ENCODE peak calls at places on chromosome 22, in six cellular contexts. A is heart right ventricle, F is GM12865, X is IMR-90, V is transverse colon, L is NB4. J is an unnamed sample.
A peak's percentile ranks its signal among the peaks of the same experiment; 100 is the strongest.

GRCh38 chr22:48864748-48865147 is 962.9 kb downstream of the BRD1 start:
- DNase-seq in A (no peak), F (no peak), X (no peak), V (no peak), L (no peak), J (no peak)

GRCh38 chr22:48342732-48343131 is 1484.9 kb downstream of the BRD1 start:
- DNase-seq in A (no peak), X (no peak), L (no peak), V (no peak), F (no peak), J (no peak)

GRCh38 chr22:37353839-37354238 is 71.5 kb downstream of the CYTH4 start:
- DNase-seq in V (no peak), A (no peak), L (no peak), X (no peak), F (no peak), J (no peak)

GRCh38 chr22:19060356-19061009 is 61.7 kb downstream of the DGCR2 start:
- DNase-seq in V (no peak), F (no peak), A (no peak), L (no peak), X (peak; percentile 86), J (no peak)

GRCh38 chr22:49284389-49284788 is 543.3 kb downstream of the BRD1 start:
- DNase-seq in V (no peak), A (no peak), L (no peak), F (no peak), X (no peak), J (no peak)

GRCh38 chr22:36433318-36434231 is 45.8 kb upstream of the MYH9 start:
- DNase-seq in F (no peak), A (no peak), V (peak; percentile 70), X (no peak), L (no peak), J (no peak)

GRCh38 chr22:33038131-33038772 is 19.9 kb downstream of the SYN3 start:
- DNase-seq in L (peak; percentile 52), A (no peak), V (no peak), F (no peak), X (no peak), J (no peak)

GRCh38 chr22:48135641-48136040 is 1373.2 kb downstream of the TBC1D22A start:
- DNase-seq in V (no peak), L (no peak), A (no peak), F (no peak), X (no peak), J (no peak)

GRCh38 chr22:38081941-38082828 is 1.8 kb downstream of the SLC16A8 start:
- DNase-seq in V (no peak), A (no peak), L (no peak), X (no peak), F (no peak), J (no peak)

GRCh38 chr22:50061824-50062355 is 3.8 kb upstream of the TTLL8 start:
- DNase-seq in V (no peak), X (no peak), L (no peak), A (no peak), F (no peak), J (no peak)

GRCh38 chr22:37746366-37747089 is 49.7 kb downstream of the TRIOBP start:
- DNase-seq in X (no peak), A (no peak), V (no peak), L (peak; percentile 36), F (peak; percentile 13), J (peak; percentile 37)

GRCh38 chr22:44589831-44590230 is 91.8 kb upstream of the RTL6 start:
- DNase-seq in X (no peak), A (no peak), F (no peak), V (no peak), L (no peak), J (no peak)

GRCh38 chr22:27778299-27779090 is 23.1 kb downstream of the MN1 start:
- DNase-seq in V (no peak), A (no peak), L (no peak), X (no peak), F (no peak), J (no peak)

GRCh38 chr22:29257751-29258181 is 10.0 kb downstream of the RHBDD3 start:
- DNase-seq in F (no peak), X (no peak), V (no peak), L (no peak), A (no peak), J (no peak)

GRCh38 chr22:43186272-43187170 is at the start of gene TTLL12:
- DNase-seq in F (peak; percentile 83), V (peak; percentile 56), X (peak; percentile 21), A (peak; percentile 72), L (peak; percentile 72), J (peak; percentile 81)

GRCh38 chr22:43404673-43405385 is 7.0 kb upstream of the MPPED1 start:
- DNase-seq in L (no peak), V (no peak), X (no peak), F (no peak), A (no peak), J (no peak)

GRCh38 chr22:43014062-43014875 is 680 bp downstream of the PACSIN2 start:
- DNase-seq in V (peak; percentile 59), F (peak; percentile 58), A (peak; percentile 50), L (peak; percentile 67), X (no peak), J (peak; percentile 65)

GRCh38 chr22:35434061-35434750 is 34.3 kb downstream of the MCM5 start:
- DNase-seq in F (no peak), A (no peak), X (no peak), V (no peak), L (peak; percentile 34), J (no peak)

GRCh38 chr22:35432226-35432905 is 32.4 kb downstream of the MCM5 start:
- DNase-seq in F (no peak), X (no peak), A (no peak), V (no peak), L (no peak), J (no peak)

GRCh38 chr22:35435201-35435712 is 35.3 kb downstream of the MCM5 start:
- DNase-seq in X (no peak), L (peak; percentile 31), V (no peak), F (peak; percentile 28), A (no peak), J (no peak)

GRCh38 chr22:35430897-35431322 is 31.0 kb downstream of the MCM5 start:
- DNase-seq in V (peak; percentile 93), L (peak; percentile 60), F (peak; percentile 55), A (peak; percentile 90), X (peak; percentile 96), J (peak; percentile 95)

GRCh38 chr22:35431483-35432205 is 31.7 kb downstream of the MCM5 start:
- DNase-seq in X (no peak), A (no peak), F (no peak), L (no peak), V (no peak), J (no peak)
- TF ChIP-seq CTCF in X (peak; percentile 25), A (no peak), F (no peak), L (no peak), V (no peak), J (no peak)

GRCh38 chr22:39287076-39287743 is 32.2 kb downstream of the RPL3 start:
- DNase-seq in X (no peak), V (peak; percentile 16), F (peak; percentile 62), L (peak; percentile 46), A (no peak), J (no peak)
- TF ChIP-seq CTCF in X (no peak), V (no peak), F (no peak), L (no peak), A (no peak), J (no peak)

DNA sequence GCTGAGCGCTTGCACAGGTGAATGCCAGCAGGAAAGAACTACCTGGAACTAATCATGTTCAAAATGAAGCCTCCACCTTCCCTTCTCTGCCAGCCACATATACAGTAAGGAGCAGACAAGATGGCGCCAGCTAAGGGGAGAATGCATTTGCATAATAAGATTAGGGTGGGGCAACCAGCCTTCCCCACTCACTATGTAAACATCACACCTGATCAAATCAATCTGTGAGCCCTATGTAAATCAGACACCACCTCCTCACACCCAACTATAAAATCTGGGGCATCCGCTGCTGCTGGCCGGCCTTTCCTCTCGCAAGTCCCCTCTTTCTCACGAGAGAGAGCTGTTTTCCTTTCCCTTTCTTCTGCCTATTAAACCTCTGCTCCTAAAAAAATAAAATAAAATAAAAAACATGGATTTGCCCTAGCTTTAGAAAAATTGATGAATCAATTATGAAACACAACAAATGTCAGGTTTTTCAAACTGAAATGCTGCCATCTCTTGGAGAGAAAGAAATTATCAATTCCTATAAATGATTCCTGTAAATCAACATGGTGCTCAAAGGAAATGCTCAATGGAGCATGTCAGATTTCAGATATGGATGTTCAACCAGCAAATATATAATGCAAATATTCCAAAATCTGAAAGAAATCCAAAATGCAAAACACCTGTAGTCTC is 108.9 kb downstream of the SGSM3 start:
- DNase-seq in V (no peak), X (no peak), L (no peak), F (no peak), A (no peak), J (no peak)
- TF ChIP-seq CTCF in V (no peak), X (no peak), L (no peak), F (no peak), A (no peak), J (no peak)

DNA sequence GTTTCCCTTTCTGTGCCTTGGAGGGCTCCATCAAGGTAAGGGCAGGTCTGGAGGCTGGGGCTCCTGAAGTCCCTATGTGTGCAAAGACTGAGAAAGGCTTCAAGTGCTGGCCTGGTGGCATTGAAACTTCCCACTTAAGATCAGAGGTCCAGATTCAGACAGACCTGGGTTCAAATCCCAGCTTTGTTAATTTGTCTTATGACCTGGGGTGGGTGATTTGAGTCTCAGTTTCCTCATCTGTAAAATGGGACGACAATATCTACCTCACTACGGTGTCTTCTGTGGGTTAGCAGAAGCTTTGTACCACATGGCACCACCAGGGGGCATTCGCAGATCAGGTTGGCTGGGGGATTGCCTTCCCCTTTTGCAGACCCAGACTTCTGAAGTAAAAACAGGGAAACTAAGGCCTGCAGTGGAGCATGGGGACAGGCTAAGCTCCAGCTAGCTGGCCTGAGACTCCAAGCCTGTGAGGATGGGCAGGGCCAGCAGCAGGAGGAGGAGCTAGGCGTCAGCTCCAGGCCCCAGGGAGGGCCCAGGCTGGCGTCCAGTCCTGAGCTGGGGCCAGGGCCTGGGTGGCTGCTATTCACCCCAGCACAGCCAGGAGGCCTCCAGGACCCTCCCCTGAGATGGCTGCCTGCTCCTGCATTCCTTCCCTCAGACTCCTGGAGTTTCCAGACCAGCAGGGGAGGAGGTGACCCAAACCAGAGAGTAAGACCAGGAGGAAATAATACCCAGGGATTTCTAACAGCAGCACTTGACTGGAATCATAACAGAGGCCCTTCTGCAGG is 1.5 kb downstream of the CASTOR1 start:
- DNase-seq in A (peak; percentile 88), F (peak; percentile 91), L (peak; percentile 88), X (peak; percentile 90), V (peak; percentile 90), J (peak; percentile 79)
- TF ChIP-seq CTCF in A (peak; percentile 74), F (peak; percentile 89), L (peak; percentile 78), X (peak; percentile 49), V (peak; percentile 72), J (peak; percentile 70)

DNA sequence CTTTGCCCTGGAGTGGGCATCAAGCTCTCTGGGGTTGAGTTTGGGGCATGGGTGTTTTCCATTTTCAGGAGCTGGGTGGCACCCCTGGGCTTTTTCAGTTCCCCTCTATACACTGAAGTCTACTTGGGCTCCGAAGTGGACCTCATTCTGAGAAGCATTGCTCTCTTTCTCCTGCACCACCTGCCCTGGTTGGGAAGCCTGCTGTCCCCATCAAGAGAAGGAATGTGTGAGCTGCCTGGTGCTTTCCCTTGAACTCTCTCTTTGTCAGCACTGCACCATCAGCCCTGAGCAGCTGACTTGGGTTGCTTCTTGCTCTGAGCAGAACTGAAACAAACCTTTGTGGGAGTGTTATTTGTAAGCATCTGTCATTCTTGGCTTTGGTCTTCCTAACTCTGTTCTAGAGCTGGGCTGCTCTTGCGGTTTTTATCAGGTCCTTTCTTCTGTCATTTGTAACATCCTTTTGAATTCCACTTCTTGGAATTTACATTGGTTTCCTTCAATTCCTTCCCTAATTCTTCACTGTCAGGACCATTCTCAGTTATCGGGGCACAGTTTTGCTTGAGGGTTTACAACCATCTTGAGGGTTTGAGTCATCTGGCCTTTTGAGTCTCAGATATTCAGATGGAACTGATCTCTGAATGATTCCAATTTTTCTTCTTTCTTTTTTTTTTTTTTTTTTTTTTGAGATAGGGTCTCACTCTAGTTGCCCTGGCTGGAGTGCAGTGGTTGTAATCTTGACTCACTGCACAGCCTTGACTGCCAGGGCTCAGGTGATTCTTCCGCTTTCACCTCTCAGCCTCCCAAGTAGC is 20.5 kb downstream of the UBE2L3 start:
- DNase-seq in A (no peak), F (peak; percentile 83), L (no peak), V (peak; percentile 22), X (peak; percentile 67), J (no peak)
- TF ChIP-seq CTCF in A (no peak), F (no peak), L (no peak), V (no peak), X (no peak), J (no peak)

J was measured in nephron progenitor cell.